ENCODE peak calls at places on chromosomes 2 and 18, in nine cellular contexts. J is stimulated activated CD4-positive, alpha-beta T cell treated with anti-CD3 and anti-CD28 coated beads, Interleukin-12 subunit alpha, Interleukin-12 subunit beta, amount 100 ng/mL, for 4 hours; D is NCI-H1092 treated with DMSO at 0.1 percent for 48 hours; M is DMS53; X is DMS 273 treated with DMSO at 0.1 percent for 48 hours; V is hepatocyte; W is stimulated activated CD8-positive, alpha-beta memory T cell treated with anti-CD3 and anti-CD28 coated beads, Interleukin-7, amount 100 ng/mL, for 1 hour; H is HuH-7.5; E is T follicular helper cell. G is an unnamed sample.

GRCh38 chr18:8943900-8944870 is 158.3 kb upstream of the NDUFV2 start:
- DNase-seq in J (no peak), E (no peak), H (no peak), W (no peak), X (no peak), M (no peak), V (no peak), D (no peak), G (peak)

GRCh38 chr2:201129044-201129505 is 13.1 kb downstream of the CFLAR start:
- DNase-seq in H (no peak), M (peak), X (no peak), V (peak), E (no peak), D (no peak), J (no peak), W (no peak), G (peak)

GRCh38 chr2:29841386-29842004 is 79.9 kb downstream of the ALK start:
- DNase-seq in J (no peak), E (no peak), X (no peak), H (no peak), M (peak), V (peak), W (no peak), D (peak), G (peak)

GRCh38 chr18:54210463-54210862 is 14.0 kb downstream of the MBD2 start:
- DNase-seq in M (no peak), H (no peak), J (no peak), V (no peak), W (no peak), E (no peak), D (no peak), X (no peak), G (no peak)

GRCh38 chr2:168244318-168244717 is 3.1 kb downstream of the STK39 start:
- DNase-seq in D (peak), E (peak), J (peak), M (peak), X (peak), V (peak), W (peak), H (no peak), G (no peak)

GRCh38 chr2:61645911-61646310 is 107.8 kb upstream of the XPO1 start:
- DNase-seq in H (no peak), W (no peak), V (no peak), D (no peak), X (no peak), J (no peak), M (no peak), E (no peak), G (peak)

GRCh38 chr2:97816411-97816810 is 103.0 kb downstream of the ZAP70 start:
- DNase-seq in E (no peak), V (no peak), D (no peak), H (no peak), W (no peak), M (no peak), J (no peak), X (no peak), G (no peak)

GRCh38 chr2:6917071-6917760 is at the start of gene RNF144A:
- DNase-seq in J (peak), E (peak), D (peak), V (peak), M (peak), X (no peak), W (peak), H (peak), G (no peak)

GRCh38 chr2:186516396-186516795 is 30.3 kb downstream of the ZC3H15 start:
- DNase-seq in D (no peak), M (no peak), J (no peak), V (no peak), W (no peak), H (no peak), E (no peak), X (no peak), G (no peak)

GRCh38 chr18:32021756-32022564 is 3.3 kb downstream of the RNF125 start:
- DNase-seq in W (no peak), V (no peak), M (no peak), E (no peak), D (no peak), J (no peak), H (no peak), X (no peak), G (no peak)

GRCh38 chr2:25109822-25110221 is 58.6 kb downstream of the POMC start:
- DNase-seq in X (no peak), E (no peak), J (no peak), V (no peak), W (no peak), H (no peak), D (no peak), M (no peak), G (no peak)

GRCh38 chr18:41767960-41768359 is 187.1 kb upstream of the PIK3C3 start:
- DNase-seq in V (peak), M (peak), W (no peak), D (peak), H (no peak), E (no peak), J (no peak), X (no peak), G (peak)

GRCh38 chr2:152342259-152343046 is 7.5 kb downstream of the FMNL2 start:
- DNase-seq in X (no peak), E (no peak), M (no peak), V (no peak), D (no peak), W (no peak), H (no peak), J (no peak), G (no peak)

GRCh38 chr2:204849887-204850286 is 304.6 kb downstream of the PARD3B start:
- DNase-seq in D (no peak), W (no peak), X (no peak), E (no peak), J (no peak), M (peak), H (no peak), V (no peak), G (no peak)

GRCh38 chr2:178478102-178478441 is 328 bp downstream of the FKBP7 start:
- DNase-seq in J (no peak), W (no peak), V (peak), D (no peak), M (peak), X (no peak), H (peak), E (no peak), G (peak)

GRCh38 chr2:60368437-60368836 is 185.0 kb downstream of the BCL11A start:
- DNase-seq in W (no peak), X (no peak), M (peak), D (no peak), V (no peak), J (no peak), H (no peak), E (no peak), G (no peak)

GRCh38 chr2:88211005-88211808 is 41.1 kb downstream of the THNSL2 start:
- DNase-seq in W (no peak), D (no peak), H (no peak), V (no peak), J (no peak), X (no peak), E (no peak), M (no peak), G (no peak)

GRCh38 chr2:21392660-21393059 is 268.9 kb downstream of the TDRD15 start:
- DNase-seq in J (no peak), D (no peak), V (no peak), X (no peak), W (no peak), M (no peak), E (no peak), H (no peak), G (no peak)

GRCh38 chr2:175187378-175187777 is 5.9 kb upstream of the ATP5MC3 start:
- DNase-seq in J (no peak), V (peak), E (no peak), H (no peak), W (no peak), M (peak), X (no peak), D (no peak), G (peak)

GRCh38 chr2:157315901-157316300 is 9.7 kb downstream of the ERMN start:
- DNase-seq in H (no peak), M (no peak), D (no peak), W (no peak), X (no peak), J (no peak), V (no peak), E (no peak), G (no peak)

GRCh38 chr2:239300242-239300641 is 100.6 kb downstream of the HDAC4 start:
- DNase-seq in X (no peak), H (no peak), E (no peak), D (no peak), V (no peak), W (no peak), J (no peak), M (no peak), G (no peak)

GRCh38 chr2:40034801-40035200 is 255.7 kb upstream of the THUMPD2 start:
- DNase-seq in V (no peak), D (no peak), M (no peak), E (no peak), J (no peak), H (no peak), X (no peak), W (no peak), G (peak)

GRCh38 chr2:8197101-8197500 is 484.8 kb upstream of the ID2 start:
- DNase-seq in H (no peak), V (no peak), E (no peak), X (no peak), M (peak), D (no peak), J (no peak), W (no peak), G (peak)

GRCh38 chr2:205660521-205661124 is 21.7 kb upstream of the NRP2 start:
- DNase-seq in E (no peak), V (no peak), H (no peak), D (no peak), M (peak), W (no peak), J (no peak), X (no peak), G (peak)

GRCh38 chr2:45607701-45608100 is 3.4 kb downstream of the SRBD1 start:
- DNase-seq in X (peak), V (peak), M (peak), E (no peak), D (no peak), J (no peak), W (no peak), H (no peak), G (peak)

GRCh38 chr2:205321240-205321639 is 361.1 kb upstream of the NRP2 start:
- DNase-seq in E (no peak), M (no peak), H (no peak), D (no peak), V (no peak), W (no peak), X (no peak), J (no peak), G (peak)

GRCh38 chr18:79524181-79525078 is 128.7 kb downstream of the NFATC1 start:
- DNase-seq in J (peak), V (no peak), H (no peak), W (no peak), E (peak), D (no peak), X (no peak), M (no peak), G (no peak)

GRCh38 chr18:75376004-75376403 is 51.5 kb downstream of the SMIM21 start:
- DNase-seq in V (no peak), E (no peak), H (no peak), W (no peak), J (no peak), X (no peak), D (no peak), M (peak), G (peak)

G was measured in ELR.